ENCODE peak calls at places on chromosomes 7 and 10, in eight cellular contexts. A is bronchial epithelial cell, T is kidney glomerular epithelial cell, K is head of caudate nucleus, I is NCI-H446 treated with DMSO at 0.1 percent for 48 hours, Y is fibroblast of lung, M is HS-5, C is AG04450. B is an unnamed sample.

GRCh38 chr10:72337039-72337629 is 17.6 kb downstream of the DNAJB12 start:
- DNase-seq in Y (peak), I (no peak), K (peak), M (no peak), C (no peak), A (peak), T (peak), B (peak)

GRCh38 chr7:158073845-158074840 is 513.5 kb downstream of the PTPRN2 start:
- DNase-seq in M (no peak), I (no peak), K (no peak), C (no peak), A (no peak), T (no peak), Y (no peak), B (no peak)

GRCh38 chr10:58651040-58651439 is 138.4 kb downstream of the BICC1 start:
- DNase-seq in I (no peak), A (no peak), C (no peak), Y (peak), T (peak), K (no peak), M (no peak), B (peak)

GRCh38 chr10:87861566-87861952 is 1.8 kb downstream of the KLLN start:
- DNase-seq in T (peak), C (peak), Y (peak), K (peak), I (no peak), A (peak), M (peak), B (peak)

GRCh38 chr10:18473424-18474110 is 177.8 kb downstream of the NSUN6 start:
- DNase-seq in M (no peak), C (peak), T (no peak), I (no peak), A (no peak), K (no peak), Y (peak), B (peak)

GRCh38 chr10:57395921-57396320 is 871.8 kb downstream of the IPMK start:
- DNase-seq in M (no peak), I (no peak), K (no peak), Y (no peak), T (no peak), A (peak), C (no peak), B (no peak)

GRCh38 chr10:133458710-133459453 is 5.1 kb downstream of the SCART1 start:
- DNase-seq in T (no peak), I (no peak), Y (no peak), A (no peak), M (no peak), K (peak), C (no peak), B (peak)

GRCh38 chr10:4023997-4024396 is 239.0 kb upstream of the KLF6 start:
- DNase-seq in C (no peak), T (no peak), Y (peak), A (peak), K (no peak), M (no peak), I (no peak), B (peak)

GRCh38 chr10:130179640-130180039 is 43.4 kb downstream of the GLRX3 start:
- DNase-seq in A (peak), M (peak), K (no peak), T (peak), I (no peak), C (peak), Y (peak), B (peak)

GRCh38 chr7:19957664-19958063 is 184.2 kb upstream of the TMEM196 start:
- DNase-seq in T (peak), M (no peak), A (peak), I (no peak), K (no peak), C (no peak), Y (peak), B (no peak)

GRCh38 chr7:158247758-158248487 is 339.7 kb downstream of the PTPRN2 start:
- DNase-seq in M (no peak), K (peak), I (no peak), A (no peak), C (no peak), T (no peak), Y (no peak), B (no peak)

GRCh38 chr10:24383681-24384106 is 174.8 kb downstream of the KIAA1217 start:
- DNase-seq in K (peak), Y (peak), M (peak), I (no peak), A (peak), T (peak), C (peak), B (peak)

GRCh38 chr7:116952640-116953371 is 495 bp upstream of the ST7 start:
- DNase-seq in Y (peak), T (no peak), C (no peak), K (no peak), M (no peak), A (no peak), I (peak), B (peak)

GRCh38 chr10:32445036-32445435 is 904 bp upstream of the CCDC7 start:
- DNase-seq in M (no peak), K (no peak), I (no peak), A (no peak), C (no peak), T (no peak), Y (no peak), B (no peak)

GRCh38 chr10:117543999-117544728 is 1.6 kb downstream of the EMX2 start:
- DNase-seq in C (no peak), A (no peak), Y (no peak), K (no peak), T (peak), I (no peak), M (no peak), B (no peak)